ENCODE peak calls at places on chromosome 3, in ten cellular contexts. L is H9; Q is GF-D8; X is stimulated activated CD4-positive, alpha-beta T cell treated with anti-CD3 and anti-CD28 coated beads, TNF-alpha, amount 100 ng/mL, for 4 hours; H is stimulated activated CD8-positive, alpha-beta memory T cell treated with anti-CD3 and anti-CD28 coated beads, Interleukin-7, amount 100 ng/mL, for 24 hours; K is type B pancreatic cell; C is Jurkat, Clone E6-1; J is anterior cingulate cortex; A is NCI-H524; W is nephron progenitor cell. G is an unnamed sample.

GRCh38 chr3:141414141-141414689 is 45.9 kb downstream of the ZBTB38 start:
- DNase-seq in L (no peak), Q (no peak), X (no peak), H (no peak), K (no peak), C (peak), J (no peak), A (no peak), W (no peak), G (no peak)

GRCh38 chr3:127556565-127556964 is 34.0 kb downstream of the TPRA1 start:
- DNase-seq in L (peak), Q (no peak), X (no peak), H (no peak), K (no peak), C (no peak), J (no peak), A (peak), W (no peak), G (no peak)

GRCh38 chr3:24004171-24004938 is 59.3 kb downstream of the NR1D2 start:
- DNase-seq in L (no peak), Q (no peak), X (no peak), H (no peak), K (no peak), C (peak), J (no peak), A (no peak), W (no peak), G (no peak)

GRCh38 chr3:11201246-11202024 is 47.1 kb downstream of the HRH1 start:
- DNase-seq in L (no peak), Q (no peak), X (no peak), H (no peak), K (no peak), C (no peak), J (peak), A (peak), W (no peak), G (no peak)

GRCh38 chr3:116388867-116389385 is 56.4 kb downstream of the LSAMP start:
- DNase-seq in L (no peak), Q (no peak), X (no peak), H (no peak), K (no peak), C (no peak), J (no peak), A (peak), W (no peak), G (no peak)

GRCh38 chr3:39505866-39506738 is 38.6 kb downstream of the MOBP start:
- DNase-seq in L (no peak), Q (no peak), X (no peak), H (no peak), K (no peak), C (peak), J (no peak), A (no peak), W (no peak), G (no peak)

GRCh38 chr3:49634736-49635135 is 39.4 kb upstream of the APEH start:
- DNase-seq in L (no peak), Q (no peak), X (no peak), H (no peak), K (no peak), C (no peak), J (no peak), A (no peak), W (no peak), G (no peak)

GRCh38 chr3:108131105-108131794 is 40.4 kb upstream of the CD47 start:
- DNase-seq in L (no peak), Q (no peak), X (no peak), H (no peak), K (no peak), C (no peak), J (no peak), A (no peak), W (no peak), G (no peak)

GRCh38 chr3:171193693-171194092 is 167.2 kb upstream of the SLC2A2 start:
- DNase-seq in L (no peak), Q (no peak), X (no peak), H (no peak), K (no peak), C (no peak), J (no peak), A (no peak), W (no peak), G (no peak)